ENCODE peak calls at places on chromosomes 3 and 15, in four cellular contexts. X is astrocyte of the spinal cord, B is bronchial epithelial cell, G is AG04449. I is an unnamed sample.

GRCh38 chr3:135930243-135930642 is 35.3 kb upstream of the PPP2R3A start:
- DNase-seq in G (no peak), X (no peak), B (no peak), I (no peak)

GRCh38 chr3:169250000-169250399 is 413.5 kb downstream of the MECOM start:
- DNase-seq in G (no peak), B (no peak), X (no peak), I (no peak)

GRCh38 chr3:48268381-48268935 is 27.6 kb downstream of the ZNF589 start:
- DNase-seq in X (no peak), B (peak; percentile 99), G (no peak), I (no peak)

GRCh38 chr15:100983221-100983620 is 64.1 kb downstream of the LRRK1 start:
- DNase-seq in X (no peak), G (no peak), B (no peak), I (no peak)

GRCh38 chr3:25354071-25354470 is 74.0 kb upstream of the RARB start:
- DNase-seq in B (no peak), X (peak; percentile 37), G (peak; percentile 80), I (peak; percentile 4)

GRCh38 chr3:52552089-52552488 is 15.7 kb downstream of the UQCC5 start:
- DNase-seq in B (peak; percentile 71), G (no peak), X (no peak), I (no peak)

GRCh38 chr3:131532645-131533044 is 29.9 kb upstream of the MRPL3 start:
- DNase-seq in B (no peak), G (no peak), X (no peak), I (no peak)

GRCh38 chr3:58217209-58217811 is 6.5 kb upstream of the DNASE1L3 start:
- DNase-seq in X (peak; percentile 86), G (no peak), B (peak; percentile 88), I (no peak)

GRCh38 chr15:56286213-56286612 is 42.5 kb upstream of the RFX7 start:
- DNase-seq in B (no peak), G (no peak), X (no peak), I (no peak)

GRCh38 chr15:58386641-58387040 is 45.1 kb upstream of the LIPC start:
- DNase-seq in B (no peak), X (no peak), G (no peak), I (no peak)

GRCh38 chr3:134846943-134847342 is 51.9 kb downstream of the EPHB1 start:
- DNase-seq in B (peak; percentile 97), G (peak; percentile 21), X (peak; percentile 83), I (peak; percentile 47)

GRCh38 chr15:34436126-34436955 is 1.3 kb downstream of the GOLGA8A start:
- DNase-seq in X (peak; percentile 6), B (no peak), G (no peak), I (no peak)

GRCh38 chr3:30227571-30228301 is 378.7 kb upstream of the TGFBR2 start:
- DNase-seq in X (peak; percentile 94), B (peak; percentile 89), G (peak; percentile 88), I (peak; percentile 72)

GRCh38 chr15:40461958-40462357 is 8.8 kb upstream of the CHST14 start:
- DNase-seq in G (no peak), B (no peak), X (no peak), I (no peak)

GRCh38 chr3:50352762-50353161 is 2.1 kb downstream of the CYB561D2 start:
- DNase-seq in X (no peak), B (peak; percentile 38), G (no peak), I (no peak)

GRCh38 chr3:49673131-49673714 is 928 bp upstream of the APEH start:
- DNase-seq in G (no peak), X (no peak), B (peak; percentile 27), I (no peak)

GRCh38 chr15:55552926-55553325 is 35.2 kb downstream of the PYGO1 start:
- DNase-seq in B (no peak), X (peak; percentile 85), G (peak; percentile 7), I (no peak)

DNA sequence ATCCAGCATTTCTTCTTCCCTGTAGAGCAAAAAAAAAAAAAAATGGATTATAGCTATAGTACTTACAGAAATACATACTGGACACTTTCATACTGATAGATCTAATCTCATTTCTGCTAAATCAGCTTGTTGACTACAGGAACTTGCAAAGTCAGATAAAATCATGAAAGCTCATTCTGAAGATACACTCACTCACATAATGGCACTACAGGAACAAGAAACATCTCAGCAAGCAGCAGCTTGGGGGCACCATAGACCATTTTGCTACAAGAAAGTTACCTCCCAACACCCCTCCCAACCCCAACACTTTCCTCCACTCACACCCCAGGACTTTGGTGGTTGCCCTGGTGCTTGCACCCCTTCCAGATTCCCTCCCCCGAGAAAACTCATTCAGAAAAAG is 4.6 kb downstream of the MYH15 start:
- DNase-seq in B (no peak), X (no peak), G (no peak), I (no peak)
- TF ChIP-seq CTCF in B (no peak), X (no peak), G (no peak), I (no peak)

GRCh38 chr15:59999558-60000112 is 4.5 kb upstream of the FOXB1 start:
- DNase-seq in G (no peak), X (no peak), B (no peak), I (no peak)

GRCh38 chr15:60001642-60002527 is 2.2 kb upstream of the FOXB1 start:
- DNase-seq in X (no peak), G (no peak), B (no peak), I (no peak)

GRCh38 chr15:59999064-59999377 is 5.1 kb upstream of the FOXB1 start:
- DNase-seq in X (no peak), B (no peak), G (no peak), I (no peak)

GRCh38 chr15:60000824-60001641 is 3.1 kb upstream of the FOXB1 start:
- DNase-seq in B (no peak), G (no peak), X (no peak), I (no peak)

GRCh38 chr15:60000113-60000823 is 3.8 kb upstream of the FOXB1 start:
- DNase-seq in B (no peak), G (no peak), X (no peak), I (no peak)
- TF ChIP-seq CTCF in B (no peak), G (no peak), X (no peak), I (no peak)

DNA sequence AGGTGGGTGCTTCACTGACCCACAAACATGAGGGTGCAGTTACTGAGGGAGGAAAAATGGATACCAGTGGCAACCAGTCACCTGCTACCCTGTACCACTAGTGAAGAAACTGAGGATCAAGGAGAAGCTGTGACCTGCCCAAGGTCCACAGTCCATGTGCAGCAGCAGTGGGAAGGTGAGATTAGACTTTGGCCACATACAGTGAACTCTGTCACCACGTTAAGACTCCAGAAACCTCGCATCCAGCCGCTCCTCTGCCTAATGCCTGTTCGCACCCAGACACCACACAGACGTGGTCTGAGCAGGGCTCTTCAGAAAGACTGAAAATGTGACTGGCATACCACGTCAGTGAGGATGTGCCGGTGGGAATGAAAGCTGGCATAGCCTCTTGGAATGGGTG is 20.0 kb downstream of the TPRA1 start:
- DNase-seq in G (no peak), X (no peak), B (no peak), I (no peak)
- TF ChIP-seq CTCF in G (no peak), X (no peak), B (no peak), I (no peak)

GRCh38 chr3:143327388-143327787 is 207.8 kb downstream of the CHST2 start:
- DNase-seq in G (no peak), B (peak; percentile 21), X (no peak), I (no peak)
- TF ChIP-seq CTCF in G (no peak), B (no peak), X (peak; percentile 21), I (peak; percentile 18)

GRCh38 chr15:48604567-48604966 is 40.9 kb downstream of the FBN1 start:
- DNase-seq in G (no peak), X (no peak), B (no peak), I (no peak)

GRCh38 chr15:48601095-48601494 is 44.4 kb downstream of the FBN1 start:
- DNase-seq in B (no peak), G (no peak), X (no peak), I (no peak)

GRCh38 chr15:48602358-48603122 is 43.0 kb downstream of the FBN1 start:
- DNase-seq in G (no peak), X (peak; percentile 71), B (peak; percentile 55), I (no peak)

GRCh38 chr15:48603922-48604321 is 41.6 kb downstream of the FBN1 start:
- DNase-seq in G (no peak), B (no peak), X (no peak), I (no peak)

DNA sequence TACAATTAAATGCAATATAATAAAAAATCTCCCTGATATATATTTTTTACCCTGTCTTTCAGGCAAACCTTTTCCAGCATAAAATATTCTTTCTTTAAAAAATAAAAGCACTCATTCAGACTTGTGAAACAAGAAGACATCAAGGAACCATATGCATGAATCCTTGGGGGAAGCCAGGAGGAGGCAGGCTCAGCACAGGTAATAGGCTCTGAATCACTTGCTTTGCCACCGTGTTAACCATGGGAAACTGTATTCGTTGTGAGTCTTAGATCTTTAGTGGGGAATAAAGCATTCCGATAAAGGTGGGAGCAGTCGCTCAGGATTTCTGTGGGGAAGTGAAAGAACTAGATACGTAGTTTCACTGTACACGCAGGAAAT is 42.4 kb downstream of the FBN1 start:
- DNase-seq in X (peak; percentile 39), G (no peak), B (no peak), I (no peak)
- TF ChIP-seq CTCF in X (no peak), G (no peak), B (no peak), I (no peak)

GRCh38 chr15:75362642-75363249 is 5.7 kb downstream of the MAN2C1 start:
- DNase-seq in G (no peak), X (no peak), B (no peak), I (no peak)
- TF ChIP-seq CTCF in G (no peak), X (no peak), B (no peak), I (no peak)

GRCh38 chr3:53919741-53920140 is 28.1 kb upstream of the SELENOK start:
- DNase-seq in B (no peak), X (no peak), G (no peak), I (no peak)

DNA sequence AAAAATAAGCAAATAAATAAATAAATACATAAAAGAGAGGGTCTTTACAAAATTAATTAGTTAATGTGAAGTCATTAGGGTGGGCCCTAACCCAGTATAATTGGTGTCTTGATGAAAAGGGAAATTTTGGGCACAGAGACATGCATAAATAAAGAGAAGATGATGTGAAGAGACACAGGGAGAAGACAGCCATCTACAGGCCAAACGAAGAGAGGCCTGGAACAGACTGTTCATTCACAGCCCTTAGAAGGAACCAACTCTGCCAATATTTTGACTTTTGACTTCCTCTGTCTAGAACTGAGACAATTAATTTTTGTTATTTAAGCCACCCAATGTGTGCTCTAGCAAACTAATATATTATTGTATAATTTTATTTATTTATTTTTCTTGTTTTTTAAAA is 29.6 kb upstream of the SELENOK start:
- DNase-seq in X (no peak), B (peak; percentile 18), G (no peak), I (no peak)
- TF ChIP-seq CTCF in X (peak; percentile 31), B (peak; percentile 51), G (peak; percentile 42), I (peak; percentile 59)

I was measured in AG09319.